ENCODE peak calls at places on chromosomes 11 and 22, in five cellular contexts. X is testis, G is ovary, S is stomach, Q is HepG2. P is an unnamed sample.

GRCh38 chr11:69448471-69449284 is 32.8 kb upstream of the LINC01488 start:
- DNase-seq in X (no peak), G (no peak), S (no peak), Q (no peak), P (no peak)

GRCh38 chr11:74002832-74003231 is 6.1 kb downstream of the UCP3 start:
- DNase-seq in X (no peak), G (no peak), S (no peak), Q (no peak), P (no peak)

GRCh38 chr22:26544489-26544888 is 32.2 kb upstream of the TFIP11 start:
- DNase-seq in X (no peak), G (no peak), S (no peak), Q (no peak), P (no peak)

GRCh38 chr11:28346721-28347120 is 238.5 kb downstream of the METTL15 start:
- DNase-seq in X (no peak), G (no peak), S (no peak), Q (no peak), P (no peak)

GRCh38 chr11:121687961-121688566 is 235.3 kb upstream of the SORL1-AS1 start:
- DNase-seq in X (peak; percentile 39), G (no peak), S (no peak), Q (no peak), P (no peak)

GRCh38 chr11:107741044-107741823 is 29.4 kb upstream of the SLN start:
- DNase-seq in X (no peak), G (no peak), S (no peak), Q (peak; percentile 21), P (peak; percentile 50)

GRCh38 chr22:17418890-17419324 is 49.6 kb downstream of the CECR2 start:
- DNase-seq in X (peak; percentile 22), G (no peak), S (no peak), Q (no peak), P (no peak)

GRCh38 chr22:37843746-37844089 is 416 bp downstream of the ANKRD54 start:
- DNase-seq in X (peak; percentile 56), G (peak; percentile 58), S (no peak), Q (no peak), P (no peak)

GRCh38 chr11:31173926-31174680 is 195.4 kb downstream of the DCDC1 start:
- DNase-seq in X (no peak), G (no peak), S (no peak), Q (no peak), P (no peak)

GRCh38 chr11:124970925-124971324 is 16.9 kb downstream of the CCDC15 start:
- DNase-seq in X (no peak), G (no peak), S (no peak), Q (peak; percentile 27), P (no peak)

GRCh38 chr11:76158394-76159302 is 47.7 kb downstream of the WNT11 start:
- DNase-seq in X (no peak), G (no peak), S (no peak), Q (no peak), P (no peak)

GRCh38 chr22:49925525-49926128 is 7.2 kb downstream of the CRELD2 start:
- DNase-seq in X (no peak), G (no peak), S (no peak), Q (no peak), P (peak; percentile 85)

GRCh38 chr11:69382131-69383128 is 88.5 kb downstream of the MYEOV start:
- DNase-seq in X (peak; percentile 85), G (no peak), S (peak; percentile 27), Q (no peak), P (peak; percentile 51)

GRCh38 chr11:128902515-128903066 is 11.4 kb downstream of the KCNJ5 start:
- DNase-seq in X (no peak), G (no peak), S (no peak), Q (no peak), P (no peak)

GRCh38 chr11:65903068-65903481 is 2.9 kb upstream of the FOSL1 start:
- DNase-seq in X (no peak), G (no peak), S (no peak), Q (peak; percentile 79), P (no peak)

GRCh38 chr22:24440270-24440717 is 12.9 kb downstream of the ADORA2A start:
- DNase-seq in X (no peak), G (no peak), S (no peak), Q (no peak), P (no peak)

GRCh38 chr22:24436553-24436952 is 9.2 kb downstream of the ADORA2A start:
- DNase-seq in X (no peak), G (no peak), S (no peak), Q (no peak), P (no peak)

GRCh38 chr22:24435861-24436351 is 8.5 kb downstream of the ADORA2A start:
- DNase-seq in X (no peak), G (no peak), S (no peak), Q (no peak), P (peak; percentile 39)

GRCh38 chr22:24437091-24437490 is 9.7 kb downstream of the ADORA2A start:
- DNase-seq in X (no peak), G (no peak), S (no peak), Q (no peak), P (peak; percentile 43)

GRCh38 chr22:24437820-24438328 is 10.5 kb downstream of the ADORA2A start:
- DNase-seq in X (no peak), G (no peak), S (no peak), Q (no peak), P (peak; percentile 32)
- H3K4me1 ChIP-seq in X (peaks cover 18% of the 10 kb centered on the region), G (peaks cover 5% of the 10 kb centered on the region), S (peaks cover 34% of the 10 kb centered on the region), Q (no peaks in the 10 kb centered on the region), P (peaks cover 35% of the 10 kb centered on the region)

GRCh38 chr11:120336641-120337132 is 474 bp downstream of the ARHGEF12 start:
- DNase-seq in X (peak; percentile 39), G (no peak), S (no peak), Q (no peak), P (no peak)
- TF ChIP-seq POLR2A in X (no peak), G (no peak), S (peak; percentile 28), Q (peak; percentile 24), P (no peak)

GRCh38 chr22:39176067-39176621 is 23.7 kb upstream of the CBX7 start:
- DNase-seq in X (peak; percentile 73), G (peak; percentile 75), S (peak; percentile 48), Q (peak; percentile 72), P (peak; percentile 56)
- H3K27ac ChIP-seq in X (peak overlapping the region; percentile 71), G (peak overlapping the region; percentile 60), S (peak overlapping the region; percentile 71), Q (peak overlapping the region; percentile 61), P (peak overlapping the region; percentile 71)

DNA sequence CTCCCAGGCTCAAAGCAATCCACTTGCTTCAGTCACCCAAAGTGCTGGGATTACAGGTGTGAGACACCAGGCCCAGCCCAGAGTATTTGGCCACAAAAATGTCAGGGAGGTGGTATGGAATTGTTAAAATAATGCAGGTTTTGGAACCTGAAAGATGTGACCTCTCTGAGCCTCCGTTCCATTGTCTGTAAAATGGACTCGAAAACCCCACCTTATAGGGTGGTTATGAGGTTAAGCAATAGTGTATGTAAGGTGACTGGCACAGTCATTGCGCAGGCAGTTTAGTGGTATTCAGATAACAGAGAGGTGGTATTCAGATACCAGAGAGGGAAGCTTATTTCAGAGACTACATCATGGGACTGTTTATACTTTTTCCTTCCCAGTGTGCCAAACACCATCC is 52.5 kb upstream of the PRSS23 start:
- DNase-seq in X (no peak), G (no peak), S (no peak), Q (no peak), P (no peak)
- H3K4me1 ChIP-seq in X (no peaks in the 10 kb centered on the region), G (peaks cover 2% of the 10 kb centered on the region), S (peaks cover 12% of the 10 kb centered on the region), Q (peaks cover 12% of the 10 kb centered on the region), P (no peaks in the 10 kb centered on the region)

DNA sequence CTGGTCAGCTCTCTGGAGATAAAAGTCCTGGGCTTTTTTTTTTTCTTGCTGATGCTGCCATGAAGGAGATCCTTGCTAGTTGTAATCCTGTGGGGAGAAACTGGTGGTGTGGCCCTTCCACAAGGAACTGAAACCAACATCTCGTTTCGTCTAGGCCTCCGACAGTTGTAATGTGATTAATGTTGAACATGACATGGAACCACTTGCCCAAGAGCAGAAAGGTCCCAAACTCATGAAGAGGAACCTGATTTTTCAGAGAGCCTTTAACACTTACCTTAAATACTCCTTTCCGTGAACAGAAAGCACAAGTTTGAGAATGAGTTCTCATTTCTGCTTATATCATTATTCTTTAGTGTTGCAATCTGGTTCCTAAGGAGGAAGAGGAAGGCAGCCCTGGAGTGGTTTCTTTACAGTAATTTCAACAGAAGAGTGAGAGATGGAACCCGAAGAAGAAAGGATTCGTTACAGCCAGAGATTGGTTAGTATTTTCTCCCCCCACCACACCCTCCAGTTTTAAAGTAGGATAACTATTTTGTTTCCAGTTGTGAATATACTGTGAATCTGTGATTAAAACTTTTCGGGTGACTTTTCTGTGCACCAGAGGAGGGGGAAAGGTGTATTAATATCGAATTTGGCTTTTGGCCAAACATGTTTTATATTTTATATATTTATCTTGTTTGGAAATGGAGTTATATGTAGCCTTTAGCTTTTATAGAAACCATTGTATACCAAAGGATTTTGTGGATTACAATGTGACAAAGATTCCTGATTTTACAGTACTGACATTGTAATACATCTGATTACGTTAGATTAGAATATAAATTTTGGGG is 2.0 kb downstream of the KDM2A start:
- DNase-seq in X (peak; percentile 40), G (no peak), S (peak; percentile 45), Q (no peak), P (peak; percentile 63)
- TF ChIP-seq POLR2A in X (no peak), G (no peak), S (no peak), Q (no peak), P (peak; percentile 18)

GRCh38 chr22:29302681-29303465 is 3.6 kb upstream of the GAS2L1 start:
- DNase-seq in X (peak; percentile 49), G (no peak), S (peak; percentile 64), Q (no peak), P (peak; percentile 73)

GRCh38 chr22:29300807-29301601 is 5.4 kb upstream of the GAS2L1 start:
- DNase-seq in X (no peak), G (no peak), S (no peak), Q (no peak), P (peak; percentile 45)

GRCh38 chr22:29301716-29302401 is 4.6 kb upstream of the GAS2L1 start:
- DNase-seq in X (no peak), G (no peak), S (no peak), Q (no peak), P (peak; percentile 44)

GRCh38 chr22:29300467-29300806 is 6.0 kb upstream of the GAS2L1 start:
- DNase-seq in X (no peak), G (no peak), S (no peak), Q (no peak), P (peak; percentile 39)

DNA sequence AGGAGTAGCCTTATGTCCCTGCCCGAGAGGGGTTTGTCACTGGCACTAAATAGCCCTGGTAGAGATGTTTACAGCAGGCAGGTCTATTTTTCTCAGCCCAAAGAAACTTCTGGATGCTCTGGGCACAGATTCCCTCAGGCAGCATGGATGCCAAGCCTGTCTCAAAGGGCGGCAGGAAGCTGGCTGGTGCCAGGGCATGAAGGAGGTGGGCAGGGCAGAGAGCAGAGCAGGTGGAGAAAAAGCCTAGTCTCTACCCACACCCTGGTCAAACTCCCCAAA is 4.1 kb upstream of the GAS2L1 start:
- DNase-seq in X (no peak), G (no peak), S (no peak), Q (no peak), P (no peak)
- H3K27ac ChIP-seq in X (no peak overlapping the region), G (no peak overlapping the region), S (peak overlapping the region; percentile 48), Q (no peak overlapping the region), P (no peak overlapping the region)